ENCODE peak calls at places on chromosomes 7 and 10, in five cellular contexts. G is SK-N-SH, T is A549, Q is AG08396, P is tibial artery. V is an unnamed sample.

GRCh38 chr10:78729810-78730209 is 339.0 kb upstream of the ZMIZ1 start:
- DNase-seq in G (no peak), T (no peak), Q (no peak), P (no peak), V (no peak)

GRCh38 chr7:38858281-38858884 is 50.6 kb downstream of the VPS41 start:
- DNase-seq in G (no peak), T (peak; percentile 22), Q (peak; percentile 36), P (no peak), V (no peak)

GRCh38 chr7:150903627-150904026 is 51.3 kb downstream of the AOC1 start:
- DNase-seq in G (peak; percentile 40), T (peak; percentile 15), Q (peak; percentile 87), P (no peak), V (peak; percentile 22)

GRCh38 chr10:101030492-101031127 is 319 bp downstream of the PDZD7 start:
- DNase-seq in G (peak; percentile 53), T (no peak), Q (no peak), P (no peak), V (no peak)

GRCh38 chr7:55185941-55186609 is 167.3 kb downstream of the EGFR start:
- DNase-seq in G (no peak), T (peak; percentile 85), Q (peak; percentile 88), P (no peak), V (no peak)

GRCh38 chr7:85167636-85168035 is 19.2 kb downstream of the SEMA3D start:
- DNase-seq in G (no peak), T (no peak), Q (no peak), P (no peak), V (no peak)

GRCh38 chr7:155669717-155670505 is 25.4 kb downstream of the RBM33 start:
- DNase-seq in G (peak; percentile 39), T (no peak), Q (no peak), P (no peak), V (no peak)

GRCh38 chr7:13989138-13989943 is at the start of gene ETV1:
- DNase-seq in G (peak; percentile 76), T (peak; percentile 56), Q (peak; percentile 61), P (peak; percentile 70), V (peak; percentile 65)

GRCh38 chr10:90318659-90319058 is 539.2 kb downstream of the HTR7 start:
- DNase-seq in G (no peak), T (no peak), Q (no peak), P (no peak), V (no peak)

GRCh38 chr10:28593811-28594210 is 60.9 kb downstream of the WAC start:
- DNase-seq in G (no peak), T (no peak), Q (no peak), P (no peak), V (no peak)

GRCh38 chr7:134651991-134652390 is 5.3 kb downstream of the BPGM start:
- DNase-seq in G (no peak), T (no peak), Q (no peak), P (no peak), V (no peak)

GRCh38 chr7:26151650-26151952 is 397 bp upstream of the NFE2L3 start:
- DNase-seq in G (no peak), T (no peak), Q (no peak), P (no peak), V (no peak)

GRCh38 chr10:118107040-118107439 is 60.3 kb upstream of the RAB11FIP2 start:
- DNase-seq in G (no peak), T (no peak), Q (no peak), P (no peak), V (no peak)

GRCh38 chr7:1844336-1844955 is 174.4 kb downstream of the ELFN1 start:
- DNase-seq in G (peak; percentile 63), T (no peak), Q (no peak), P (no peak), V (no peak)

GRCh38 chr10:120978589-120979252 is 127.6 kb downstream of the WDR11 start:
- DNase-seq in G (no peak), T (no peak), Q (peak; percentile 22), P (no peak), V (peak; percentile 42)

GRCh38 chr7:68152205-68152604 is 1155.6 kb downstream of the TYW1 start:
- DNase-seq in G (no peak), T (no peak), Q (no peak), P (no peak), V (no peak)

GRCh38 chr7:3176112-3176836 is 124.8 kb upstream of the SDK1 start:
- DNase-seq in G (no peak), T (no peak), Q (no peak), P (no peak), V (no peak)

GRCh38 chr7:74066626-74067025 is 17.0 kb upstream of the LIMK1 start:
- DNase-seq in G (no peak), T (no peak), Q (no peak), P (no peak), V (no peak)

GRCh38 chr7:108158766-108159165 is 28.6 kb upstream of the LAMB4 start:
- DNase-seq in G (no peak), T (no peak), Q (no peak), P (no peak), V (no peak)

GRCh38 chr10:96369890-96370574 is 11.2 kb upstream of the OPALIN start:
- DNase-seq in G (no peak), T (peak; percentile 48), Q (no peak), P (no peak), V (no peak)

GRCh38 chr7:155295511-155295910 is 2.2 kb upstream of the INSIG1 start:
- DNase-seq in G (no peak), T (no peak), Q (no peak), P (no peak), V (no peak)

GRCh38 chr7:84112771-84113170 is 81.8 kb downstream of the SEMA3A start:
- DNase-seq in G (no peak), T (no peak), Q (no peak), P (no peak), V (no peak)

GRCh38 chr7:154350892-154351291 is 298.7 kb downstream of the DPP6 start:
- DNase-seq in G (no peak), T (no peak), Q (no peak), P (no peak), V (no peak)

GRCh38 chr7:155789001-155789725 is 23.1 kb downstream of the SHH start:
- DNase-seq in G (peak; percentile 32), T (no peak), Q (no peak), P (no peak), V (no peak)

GRCh38 chr10:68435803-68436202 is 28.7 kb upstream of the RUFY2 start:
- DNase-seq in G (no peak), T (no peak), Q (no peak), P (no peak), V (no peak)

GRCh38 chr7:50174948-50175347 is 81.9 kb upstream of the ZPBP start:
- DNase-seq in G (no peak), T (no peak), Q (no peak), P (no peak), V (no peak)

GRCh38 chr7:142581341-142581740 is 167.9 kb upstream of the PRSS1 start:
- DNase-seq in G (no peak), T (peak; percentile 10), Q (peak; percentile 27), P (no peak), V (no peak)

GRCh38 chr7:123935436-123936381 is 10.7 kb downstream of the SPAM1 start:
- DNase-seq in G (no peak), T (no peak), Q (no peak), P (no peak), V (no peak)

GRCh38 chr7:129843982-129844840 is 108.5 kb downstream of the UBE2H start:
- DNase-seq in G (no peak), T (peak; percentile 32), Q (no peak), P (no peak), V (no peak)

GRCh38 chr10:1006573-1006972 is 18.3 kb downstream of the GTPBP4 start:
- DNase-seq in G (no peak), T (no peak), Q (no peak), P (no peak), V (no peak)

GRCh38 chr7:27361522-27361921 is 118.9 kb downstream of the EVX1 start:
- DNase-seq in G (no peak), T (no peak), Q (no peak), P (no peak), V (no peak)

GRCh38 chr7:17506090-17506489 is 207.6 kb downstream of the AHR start:
- DNase-seq in G (no peak), T (peak; percentile 51), Q (no peak), P (no peak), V (no peak)

GRCh38 chr10:91103384-91104184 is 116.9 kb upstream of the PCGF5 start:
- DNase-seq in G (peak; percentile 34), T (no peak), Q (no peak), P (no peak), V (no peak)

GRCh38 chr7:50359995-50360925 is 55.7 kb downstream of the IKZF1 start:
- DNase-seq in G (peak; percentile 57), T (no peak), Q (no peak), P (no peak), V (no peak)

GRCh38 chr10:31090894-31091607 is 59.4 kb upstream of the ZNF438 start:
- DNase-seq in G (no peak), T (no peak), Q (no peak), P (no peak), V (no peak)

GRCh38 chr10:22321831-22322662 is 1.1 kb downstream of the BMI1 start:
- DNase-seq in G (peak; percentile 77), T (peak; percentile 32), Q (peak; percentile 59), P (no peak), V (peak; percentile 79)

GRCh38 chr10:15780353-15781135 is 60.8 kb upstream of the ITGA8 start:
- DNase-seq in G (no peak), T (no peak), Q (no peak), P (peak; percentile 67), V (no peak)

GRCh38 chr10:44938938-44939337 is 20.7 kb upstream of the RASSF4 start:
- DNase-seq in G (no peak), T (no peak), Q (no peak), P (no peak), V (no peak)